ENCODE peak calls at places on chromosomes 1 and 21, in four cellular contexts. R is GM12878, A is K562, Q is HepG2. J is an unnamed sample.

GRCh38 chr1:10528066-10529014 is 53.6 kb downstream of the PEX14 start:
- DNase-seq in A (peak), Q (no peak), R (no peak), J (no peak)

GRCh38 chr1:104932949-104933679 is 1183.4 kb downstream of the AMY1C start:
- DNase-seq in A (no peak), R (no peak), Q (no peak), J (no peak)

GRCh38 chr1:24190970-24191570 is 4.0 kb upstream of the IFNLR1 start:
- DNase-seq in Q (no peak), A (no peak), R (peak), J (no peak)

GRCh38 chr21:37565530-37566223 is 199.1 kb downstream of the DYRK1A start:
- DNase-seq in Q (peak), R (no peak), A (peak), J (no peak)

GRCh38 chr1:228276361-228276831 is 68.6 kb downstream of the OBSCN start:
- DNase-seq in A (no peak), R (no peak), Q (no peak), J (no peak)

GRCh38 chr1:174800221-174800791 is 199.4 kb upstream of the CACYBP start:
- DNase-seq in R (no peak), A (no peak), Q (no peak), J (no peak)

GRCh38 chr1:186882372-186883134 is 53.8 kb downstream of the PLA2G4A start:
- DNase-seq in Q (no peak), A (no peak), R (no peak), J (no peak)

GRCh38 chr1:168582690-168583325 is 6.4 kb downstream of the XCL1 start:
- DNase-seq in R (no peak), A (no peak), Q (no peak), J (no peak)

GRCh38 chr1:8077120-8077573 is 51.0 kb upstream of the ERRFI1 start:
- DNase-seq in A (peak), Q (peak), R (no peak), J (no peak)

GRCh38 chr1:109959974-109960744 is 24.4 kb upstream of the AHCYL1 start:
- DNase-seq in A (no peak), R (no peak), Q (peak), J (peak)

GRCh38 chr1:234490789-234491479 is 12.0 kb upstream of the TARBP1 start:
- DNase-seq in R (no peak), Q (no peak), A (peak), J (no peak)

GRCh38 chr1:111507411-111508201 is 4.2 kb upstream of the ADORA3 start:
- DNase-seq in R (peak), A (peak), Q (peak), J (peak)

DNA sequence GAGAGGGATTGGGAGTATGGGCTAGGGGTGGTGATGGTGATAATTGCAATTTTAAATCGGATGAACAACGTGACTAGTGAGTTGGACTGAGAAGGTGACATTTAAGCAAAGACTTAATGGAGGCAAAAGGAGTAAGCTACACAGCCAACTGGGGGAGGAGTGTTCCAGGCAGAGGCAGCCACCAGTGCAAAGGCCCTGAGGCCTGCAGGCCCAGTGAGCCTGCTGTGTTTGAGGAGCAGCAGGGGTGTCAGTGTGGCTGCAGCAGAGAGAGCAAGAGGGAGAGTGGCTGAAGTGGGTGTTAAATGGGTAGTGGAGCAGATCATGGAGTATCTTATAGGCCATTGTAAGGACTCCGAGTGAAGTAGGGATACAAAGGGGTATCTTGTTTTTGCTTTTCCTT is 18.8 kb downstream of the MYOG start:
- DNase-seq in A (no peak), Q (no peak), R (no peak), J (no peak)
- TF ChIP-seq ETV6 in A (no peak), Q (no peak), R (no peak), J (no peak)

DNA sequence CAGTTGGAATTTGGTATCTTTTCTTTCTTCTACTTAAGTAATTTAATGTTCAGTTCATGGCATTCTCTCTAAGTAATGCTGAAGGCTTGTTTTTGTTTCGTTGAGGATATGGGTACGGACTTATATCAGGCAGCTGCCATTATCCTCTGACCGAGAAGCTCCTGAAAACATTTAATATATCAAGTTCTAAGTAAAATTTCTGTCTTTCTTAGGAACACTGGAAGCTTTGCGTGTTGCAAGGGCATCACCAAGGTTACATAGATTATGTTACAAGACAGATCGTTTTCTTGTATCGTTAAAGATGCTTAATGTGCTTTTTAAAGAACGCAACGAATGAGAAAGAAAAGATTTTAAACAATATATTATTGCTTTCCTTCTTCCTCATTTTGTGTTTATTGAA is 1.0 kb upstream of the GALNT2 start:
- DNase-seq in Q (no peak), A (no peak), R (no peak), J (no peak)
- TF ChIP-seq ETV6 in Q (no peak), A (no peak), R (no peak), J (no peak)

GRCh38 chr1:97364086-97364485 is 556.7 kb downstream of the DPYD start:
- DNase-seq in A (no peak), R (no peak), Q (no peak), J (no peak)
- TF ChIP-seq ETV6 in A (no peak), R (no peak), Q (no peak), J (no peak)

GRCh38 chr21:45538381-45539045 is 3.7 kb downstream of the SLC19A1 start:
- DNase-seq in A (no peak), R (no peak), Q (no peak), J (peak)
- TF ChIP-seq ETV6 in A (no peak), R (no peak), Q (no peak), J (no peak)

J was measured in WTC11.